ENCODE peak calls at places on chromosomes 5 and 9, in eight cellular contexts. X is ovary, L is lung, J is OCI-LY7, N is heart left ventricle, M is neuronal stem cell, E is esophagus muscularis mucosa, D is GM23248. P is an unnamed sample. For H3K4me1, the result is how much of the 10 kb centered on the place peaks cover.

GRCh38 chr5:4572713-4573112 is 567.4 kb upstream of the ADAMTS16 start:
- DNase-seq in X (no peak), L (no peak), J (no peak), N (no peak), M (no peak), E (no peak), D (no peak), P (no peak)

GRCh38 chr5:171092194-171092593 is 216.9 kb upstream of the TLX3 start:
- DNase-seq in X (no peak), L (no peak), J (no peak), N (no peak), M (no peak), E (no peak), D (peak), P (no peak)

GRCh38 chr5:160188151-160188967 is 40.9 kb upstream of the FABP6 start:
- DNase-seq in X (peak), L (peak), J (no peak), N (peak), M (no peak), E (no peak), D (peak), P (no peak)

GRCh38 chr5:72268753-72269410 is 51.2 kb downstream of the MRPS27 start:
- DNase-seq in X (no peak), L (peak), J (peak), N (peak), M (peak), E (no peak), D (peak), P (peak)

GRCh38 chr9:75185585-75186170 is 97.4 kb downstream of the OSTF1 start:
- DNase-seq in X (no peak), L (no peak), J (peak), N (no peak), M (peak), E (no peak), D (peak), P (peak)

GRCh38 chr5:173178369-173178910 is 34.1 kb downstream of the BNIP1 start:
- DNase-seq in X (no peak), L (no peak), J (no peak), N (no peak), M (no peak), E (no peak), D (no peak), P (no peak)

GRCh38 chr5:40485021-40485998 is 194.4 kb upstream of the PTGER4 start:
- DNase-seq in X (no peak), L (no peak), J (peak), N (no peak), M (no peak), E (no peak), D (no peak), P (no peak)

GRCh38 chr9:137445275-137445807 is 4.2 kb upstream of the ENTPD8 start:
- DNase-seq in X (peak), L (peak), J (peak), N (peak), M (peak), E (peak), D (peak), P (peak)

GRCh38 chr5:105506692-105507277 is 1944.2 kb upstream of the NUDT12 start:
- DNase-seq in X (no peak), L (no peak), J (peak), N (no peak), M (no peak), E (no peak), D (no peak), P (peak)

GRCh38 chr9:132647355-132647754 is 22.4 kb downstream of the DDX31 start:
- DNase-seq in X (no peak), L (no peak), J (no peak), N (no peak), M (no peak), E (no peak), D (peak), P (no peak)

GRCh38 chr5:110751902-110752762 is 13.3 kb downstream of the SLC25A46 start:
- DNase-seq in X (no peak), L (no peak), J (no peak), N (no peak), M (no peak), E (no peak), D (no peak), P (no peak)

GRCh38 chr9:121860744-121861143 is 209.3 kb downstream of the DAB2IP start:
- DNase-seq in X (peak), L (no peak), J (no peak), N (peak), M (no peak), E (no peak), D (peak), P (no peak)

GRCh38 chr5:150409638-150410523 is 2.8 kb downstream of the CD74 start:
- DNase-seq in X (peak), L (peak), J (peak), N (peak), M (peak), E (no peak), D (peak), P (peak)

GRCh38 chr9:2248768-2249167 is 233.6 kb downstream of the SMARCA2 start:
- DNase-seq in X (no peak), L (no peak), J (no peak), N (no peak), M (no peak), E (no peak), D (no peak), P (no peak)

GRCh38 chr5:180522350-180522749 is 28.2 kb downstream of the CNOT6 start:
- DNase-seq in X (no peak), L (no peak), J (no peak), N (no peak), M (no peak), E (no peak), D (peak), P (no peak)

GRCh38 chr5:35707659-35708058 is 90.0 kb downstream of the SPEF2 start:
- DNase-seq in X (no peak), L (no peak), J (no peak), N (no peak), M (no peak), E (no peak), D (no peak), P (no peak)

GRCh38 chr5:6274846-6275543 is 103.4 kb downstream of the MED10 start:
- DNase-seq in X (no peak), L (no peak), J (peak), N (no peak), M (no peak), E (no peak), D (no peak), P (no peak)

GRCh38 chr9:117400131-117400530 is 14.7 kb downstream of the ASTN2 start:
- DNase-seq in X (no peak), L (no peak), J (no peak), N (no peak), M (no peak), E (no peak), D (no peak), P (peak)

GRCh38 chr5:36689225-36689624 is 82.8 kb downstream of the SLC1A3 start:
- DNase-seq in X (no peak), L (no peak), J (no peak), N (no peak), M (no peak), E (no peak), D (peak), P (no peak)

GRCh38 chr5:160833806-160834205 is 18.2 kb downstream of the ATP10B start:
- DNase-seq in X (no peak), L (no peak), J (no peak), N (no peak), M (no peak), E (no peak), D (no peak), P (no peak)

GRCh38 chr9:98958271-98958989 is 14.7 kb downstream of the COL15A1 start:
- DNase-seq in X (no peak), L (no peak), J (no peak), N (no peak), M (no peak), E (no peak), D (peak), P (no peak)

GRCh38 chr9:83274787-83275186 is 211.8 kb upstream of the RASEF start:
- DNase-seq in X (no peak), L (no peak), J (no peak), N (no peak), M (no peak), E (peak), D (no peak), P (no peak)

GRCh38 chr5:72523960-72524582 is 16.9 kb upstream of the ZNF366 start:
- DNase-seq in X (no peak), L (no peak), J (peak), N (no peak), M (no peak), E (no peak), D (peak), P (peak)

GRCh38 chr9:129236441-129237145 is 58.5 kb upstream of the IER5L start:
- DNase-seq in X (no peak), L (no peak), J (peak), N (peak), M (no peak), E (no peak), D (no peak), P (no peak)

GRCh38 chr5:8827701-8828100 is 718.2 kb downstream of the SEMA5A start:
- DNase-seq in X (no peak), L (no peak), J (no peak), N (no peak), M (no peak), E (no peak), D (peak), P (no peak)

GRCh38 chr5:34522599-34523381 is 133.3 kb upstream of the RAI14 start:
- DNase-seq in X (peak), L (peak), J (peak), N (peak), M (peak), E (no peak), D (peak), P (peak)

GRCh38 chr5:96919754-96920197 is 16.1 kb upstream of the LNPEP start:
- DNase-seq in X (no peak), L (no peak), J (no peak), N (no peak), M (no peak), E (no peak), D (no peak), P (no peak)

GRCh38 chr9:34992376-34992951 is 2.9 kb downstream of the DNAJB5 start:
- DNase-seq in X (peak), L (no peak), J (no peak), N (peak), M (no peak), E (no peak), D (peak), P (no peak)

GRCh38 chr9:2335260-2335659 is 286.3 kb upstream of the VLDLR start:
- DNase-seq in X (no peak), L (no peak), J (no peak), N (no peak), M (no peak), E (no peak), D (no peak), P (no peak)

GRCh38 chr5:124732891-124733670 is 13.4 kb downstream of the ZNF608 start:
- DNase-seq in X (no peak), L (no peak), J (no peak), N (no peak), M (no peak), E (no peak), D (no peak), P (peak)
- H3K4me1 ChIP-seq in X (under half), L (under half), J (half or more), N (under half), M (under half), E (half or more), D (under half), P (half or more)

DNA sequence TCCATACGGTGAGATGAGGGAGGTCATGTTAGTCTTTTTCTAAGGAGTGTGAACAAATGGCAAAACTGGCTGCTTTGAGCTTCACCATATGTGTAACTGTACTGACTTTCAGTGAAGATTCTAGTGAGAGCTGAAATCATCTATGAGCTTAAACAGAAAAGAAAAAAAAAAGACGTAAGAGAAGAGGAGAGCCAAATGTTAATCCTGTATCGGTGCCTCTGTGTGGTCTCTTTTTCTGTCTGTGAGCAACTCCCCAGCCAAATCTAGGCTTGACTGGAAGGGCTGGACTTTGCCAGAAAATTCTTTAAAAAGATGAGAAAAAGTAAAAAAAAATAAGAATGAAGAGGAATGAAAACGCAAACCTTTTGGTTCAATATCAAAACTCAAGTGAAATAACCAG is 209.7 kb upstream of the TUT7 start:
- DNase-seq in X (no peak), L (no peak), J (no peak), N (no peak), M (no peak), E (no peak), D (peak), P (no peak)
- H3K4me1 ChIP-seq in X (under half), L (under half), J (under half), N (under half), M (under half), E (under half), D (under half), P (under half)

DNA sequence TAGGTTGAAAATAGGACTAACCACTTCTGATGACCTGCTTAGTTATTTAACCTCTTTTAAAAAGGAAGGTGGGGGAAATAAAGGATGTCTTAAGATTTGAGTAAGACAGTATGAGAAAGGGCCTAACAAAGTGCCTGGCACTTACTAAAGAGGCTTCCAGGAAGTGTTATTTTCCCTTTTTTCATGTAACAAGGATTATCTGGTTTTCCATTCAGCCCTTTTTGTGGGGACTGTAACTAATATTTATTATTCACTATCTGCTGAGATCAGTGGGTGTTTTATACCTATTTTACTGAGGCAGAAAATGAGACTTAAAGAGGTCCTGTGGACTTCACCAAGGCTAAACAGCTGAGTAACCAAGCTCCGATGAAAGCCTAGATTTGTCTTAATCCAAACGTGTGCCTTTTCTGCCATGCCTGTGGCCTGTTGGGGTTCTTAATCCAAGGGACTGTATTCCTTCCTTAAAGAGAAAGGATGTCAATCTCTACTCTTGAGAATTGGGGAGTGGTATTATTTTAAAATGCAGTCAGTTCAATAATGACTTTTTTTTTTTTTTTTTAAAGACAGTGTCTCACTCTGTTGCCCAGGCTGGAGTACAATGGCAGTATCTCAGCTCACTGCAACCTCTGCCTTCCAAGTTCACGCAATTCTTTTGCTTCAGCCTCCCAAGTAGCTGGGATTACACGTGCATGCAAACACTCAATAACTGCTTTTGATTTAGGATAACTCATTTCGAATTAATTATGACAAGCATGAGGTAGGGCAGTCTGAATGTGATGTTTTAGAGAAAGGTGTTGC is 6.5 kb downstream of the JMY start:
- DNase-seq in X (no peak), L (no peak), J (no peak), N (no peak), M (no peak), E (no peak), D (no peak), P (no peak)
- H3K4me1 ChIP-seq in X (under half), L (under half), J (under half), N (under half), M (under half), E (half or more), D (under half), P (under half)

GRCh38 chr9:93076792-93077128 is 18.3 kb downstream of the SUSD3 start:
- DNase-seq in X (no peak), L (no peak), J (no peak), N (peak), M (no peak), E (no peak), D (no peak), P (no peak)

GRCh38 chr9:93079371-93079770 is 16.6 kb upstream of the CARD19 start:
- DNase-seq in X (peak), L (no peak), J (no peak), N (peak), M (no peak), E (no peak), D (no peak), P (no peak)

GRCh38 chr9:93076101-93076791 is 17.7 kb downstream of the SUSD3 start:
- DNase-seq in X (no peak), L (no peak), J (no peak), N (no peak), M (no peak), E (no peak), D (no peak), P (no peak)

GRCh38 chr9:93077811-93078210 is 18.2 kb upstream of the CARD19 start:
- DNase-seq in X (no peak), L (no peak), J (no peak), N (peak), M (no peak), E (no peak), D (no peak), P (no peak)

GRCh38 chr9:93077367-93077766 is 18.6 kb upstream of the CARD19 start:
- DNase-seq in X (no peak), L (no peak), J (no peak), N (no peak), M (no peak), E (no peak), D (no peak), P (no peak)
- H3K4me1 ChIP-seq in X (under half), L (under half), J (under half), N (under half), M (under half), E (under half), D (under half), P (under half)

GRCh38 chr9:112750111-112750766 is at the start of gene SNX30:
- DNase-seq in X (peak), L (peak), J (peak), N (peak), M (peak), E (peak), D (peak), P (peak)

GRCh38 chr9:112752334-112753110 is 2.0 kb downstream of the SNX30 start:
- DNase-seq in X (no peak), L (no peak), J (no peak), N (no peak), M (no peak), E (no peak), D (peak), P (no peak)

GRCh38 chr9:112753725-112754124 is 3.2 kb downstream of the SNX30 start:
- DNase-seq in X (no peak), L (no peak), J (no peak), N (no peak), M (no peak), E (no peak), D (peak), P (no peak)

GRCh38 chr9:112750767-112751058 is 153 bp downstream of the SNX30 start:
- DNase-seq in X (no peak), L (no peak), J (no peak), N (no peak), M (no peak), E (no peak), D (no peak), P (no peak)

DNA sequence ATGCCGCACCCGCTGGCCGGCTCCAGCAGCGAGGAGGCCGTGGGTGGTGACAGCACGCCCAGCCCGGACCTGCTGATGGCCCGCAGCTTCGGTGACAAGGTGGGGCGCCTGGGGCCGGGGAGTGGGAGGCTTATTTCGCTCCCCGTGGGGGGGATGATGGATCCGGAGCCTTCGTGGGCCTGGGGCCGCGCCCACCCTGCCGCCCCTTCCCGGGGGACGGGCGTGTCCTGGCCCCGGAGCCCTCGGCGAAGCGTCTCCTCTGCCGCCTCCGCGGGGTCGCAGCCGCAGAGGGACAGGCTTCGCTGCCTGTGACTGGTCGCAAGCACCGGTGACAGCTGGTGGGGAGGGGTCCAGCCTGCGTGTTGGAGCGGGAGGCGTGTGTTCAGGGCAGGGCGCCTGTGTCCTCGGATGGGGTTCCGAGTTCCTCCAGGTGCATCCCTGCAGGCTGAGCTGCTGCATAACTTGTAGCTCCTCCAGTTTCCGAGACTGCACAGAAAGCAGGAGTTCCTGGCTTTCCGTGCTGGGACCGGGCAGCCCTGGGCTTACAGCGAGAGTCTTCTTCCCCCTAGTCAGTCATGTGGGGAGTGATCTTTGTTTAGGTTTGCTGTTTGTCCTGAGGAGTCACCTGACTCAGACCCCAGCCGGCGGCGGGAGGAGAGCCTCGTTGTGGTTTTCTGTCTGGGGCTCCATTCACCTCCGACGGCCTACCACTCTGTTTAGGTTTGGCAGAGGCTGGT is 667 bp downstream of the SNX30 start:
- DNase-seq in X (peak), L (peak), J (peak), N (peak), M (peak), E (peak), D (peak), P (peak)
- H3K4me1 ChIP-seq in X (under half), L (under half), J (under half), N (under half), M (under half), E (half or more), D (under half), P (under half)